ENCODE peak calls at places on chromosomes 13 and 19, in five cellular contexts. One of them, this sample, is unnamed.

GRCh38 chr13:21075303-21076264 is 14.2 kb upstream of the LATS2 start:
- DNase-seq in PC-9: no peak
- DNase-seq in pancreas: peak
- DNase-seq in stimulated activated naive CD4-positive, alpha-beta T cell: no peak
- DNase-seq in heart right ventricle: peak
- DNase-seq in this sample: peak

GRCh38 chr19:37217533-37217854 is 520 bp upstream of the ZNF383 start:
- DNase-seq in PC-9: no peak
- DNase-seq in pancreas: no peak
- DNase-seq in stimulated activated naive CD4-positive, alpha-beta T cell: no peak
- DNase-seq in heart right ventricle: no peak
- DNase-seq in this sample: no peak

GRCh38 chr13:41668130-41668757 is 210.9 kb downstream of the RGCC start:
- DNase-seq in PC-9: peak
- DNase-seq in pancreas: no peak
- DNase-seq in stimulated activated naive CD4-positive, alpha-beta T cell: no peak
- DNase-seq in heart right ventricle: no peak
- DNase-seq in this sample: peak

GRCh38 chr13:100517135-100517534 is 71.5 kb downstream of the GGACT start:
- DNase-seq in PC-9: no peak
- DNase-seq in pancreas: no peak
- DNase-seq in stimulated activated naive CD4-positive, alpha-beta T cell: no peak
- DNase-seq in heart right ventricle: no peak
- DNase-seq in this sample: no peak

GRCh38 chr13:110876592-110876991 is 38.3 kb downstream of the ANKRD10 start:
- DNase-seq in PC-9: no peak
- DNase-seq in pancreas: no peak
- DNase-seq in stimulated activated naive CD4-positive, alpha-beta T cell: no peak
- DNase-seq in heart right ventricle: no peak
- DNase-seq in this sample: no peak

GRCh38 chr19:4867534-4868285 is at the start of gene PLIN3:
- DNase-seq in PC-9: peak
- DNase-seq in pancreas: peak
- DNase-seq in stimulated activated naive CD4-positive, alpha-beta T cell: peak
- DNase-seq in heart right ventricle: peak
- DNase-seq in this sample: peak

GRCh38 chr19:14381689-14382474 is 638 bp downstream of the ADGRE5 start:
- DNase-seq in PC-9: peak
- DNase-seq in pancreas: no peak
- DNase-seq in stimulated activated naive CD4-positive, alpha-beta T cell: peak
- DNase-seq in heart right ventricle: peak
- DNase-seq in this sample: peak

GRCh38 chr13:95296326-95296939 is 4.8 kb downstream of the ABCC4 start:
- DNase-seq in PC-9: peak
- DNase-seq in pancreas: no peak
- DNase-seq in stimulated activated naive CD4-positive, alpha-beta T cell: no peak
- DNase-seq in heart right ventricle: peak
- DNase-seq in this sample: no peak

GRCh38 chr13:98333481-98333880 is 156.4 kb upstream of the RNF113B start:
- DNase-seq in PC-9: no peak
- DNase-seq in pancreas: no peak
- DNase-seq in stimulated activated naive CD4-positive, alpha-beta T cell: no peak
- DNase-seq in heart right ventricle: no peak
- DNase-seq in this sample: no peak

GRCh38 chr13:21297452-21297851 is 121.0 kb downstream of the MRPL57 start:
- DNase-seq in PC-9: no peak
- DNase-seq in pancreas: no peak
- DNase-seq in stimulated activated naive CD4-positive, alpha-beta T cell: no peak
- DNase-seq in heart right ventricle: no peak
- DNase-seq in this sample: no peak

GRCh38 chr13:80341771-80342271 is 895 bp upstream of the SPRY2 start:
- DNase-seq in PC-9: peak
- DNase-seq in pancreas: no peak
- DNase-seq in stimulated activated naive CD4-positive, alpha-beta T cell: no peak
- DNase-seq in heart right ventricle: peak
- DNase-seq in this sample: no peak

GRCh38 chr13:111565400-111565799 is 245.0 kb downstream of the TEX29 start:
- DNase-seq in PC-9: no peak
- DNase-seq in pancreas: no peak
- DNase-seq in stimulated activated naive CD4-positive, alpha-beta T cell: no peak
- DNase-seq in heart right ventricle: no peak
- DNase-seq in this sample: no peak

GRCh38 chr13:66864627-66865026 is 365.5 kb downstream of the PCDH9 start:
- DNase-seq in PC-9: no peak
- DNase-seq in pancreas: no peak
- DNase-seq in stimulated activated naive CD4-positive, alpha-beta T cell: no peak
- DNase-seq in heart right ventricle: no peak
- DNase-seq in this sample: no peak

GRCh38 chr13:81275666-81276258 is 934.8 kb upstream of the SPRY2 start:
- DNase-seq in PC-9: no peak
- DNase-seq in pancreas: no peak
- DNase-seq in stimulated activated naive CD4-positive, alpha-beta T cell: no peak
- DNase-seq in heart right ventricle: no peak
- DNase-seq in this sample: no peak

GRCh38 chr13:25581351-25581750 is 209.6 kb downstream of the ATP8A2 start:
- DNase-seq in PC-9: no peak
- DNase-seq in pancreas: no peak
- DNase-seq in stimulated activated naive CD4-positive, alpha-beta T cell: no peak
- DNase-seq in heart right ventricle: no peak
- DNase-seq in this sample: no peak

GRCh38 chr13:40058757-40059236 is 403.3 kb downstream of the COG6 start:
- DNase-seq in PC-9: no peak
- DNase-seq in pancreas: no peak
- DNase-seq in stimulated activated naive CD4-positive, alpha-beta T cell: no peak
- DNase-seq in heart right ventricle: no peak
- DNase-seq in this sample: no peak

GRCh38 chr19:5080030-5080644 is 111.2 kb downstream of the KDM4B start:
- DNase-seq in PC-9: no peak
- DNase-seq in pancreas: no peak
- DNase-seq in stimulated activated naive CD4-positive, alpha-beta T cell: no peak
- DNase-seq in heart right ventricle: no peak
- DNase-seq in this sample: no peak

GRCh38 chr19:38734426-38735256 is 9.6 kb downstream of the CAPN12 start:
- DNase-seq in PC-9: peak
- DNase-seq in pancreas: peak
- DNase-seq in stimulated activated naive CD4-positive, alpha-beta T cell: peak
- DNase-seq in heart right ventricle: no peak
- DNase-seq in this sample: peak

GRCh38 chr13:103835052-103835451 is 768.8 kb upstream of the SLC10A2 start:
- DNase-seq in PC-9: no peak
- DNase-seq in pancreas: no peak
- DNase-seq in stimulated activated naive CD4-positive, alpha-beta T cell: no peak
- DNase-seq in heart right ventricle: no peak
- DNase-seq in this sample: no peak

GRCh38 chr19:50629801-50630200 is 9.9 kb downstream of the SYT3 start:
- DNase-seq in PC-9: no peak
- DNase-seq in pancreas: no peak
- DNase-seq in stimulated activated naive CD4-positive, alpha-beta T cell: no peak
- DNase-seq in heart right ventricle: no peak
- DNase-seq in this sample: no peak

GRCh38 chr19:36246006-36246391 is 31.1 kb downstream of the ZNF146 start:
- DNase-seq in PC-9: no peak
- DNase-seq in pancreas: no peak
- DNase-seq in stimulated activated naive CD4-positive, alpha-beta T cell: no peak
- DNase-seq in heart right ventricle: no peak
- DNase-seq in this sample: no peak

GRCh38 chr19:12954150-12954962 is 2.7 kb downstream of the GADD45GIP1 start:
- DNase-seq in PC-9: no peak
- DNase-seq in pancreas: no peak
- DNase-seq in stimulated activated naive CD4-positive, alpha-beta T cell: no peak
- DNase-seq in heart right ventricle: no peak
- DNase-seq in this sample: no peak

GRCh38 chr13:49630580-49630979 is 2.3 kb downstream of the ARL11 start:
- DNase-seq in PC-9: no peak
- DNase-seq in pancreas: no peak
- DNase-seq in stimulated activated naive CD4-positive, alpha-beta T cell: no peak
- DNase-seq in heart right ventricle: no peak
- DNase-seq in this sample: no peak

GRCh38 chr13:113211774-113212173 is 2.4 kb downstream of the CUL4A start:
- DNase-seq in PC-9: no peak
- DNase-seq in pancreas: no peak
- DNase-seq in stimulated activated naive CD4-positive, alpha-beta T cell: peak
- DNase-seq in heart right ventricle: peak
- DNase-seq in this sample: no peak

This sample was measured in naive thymus-derived CD4-positive, alpha-beta T cell.